ENCODE peak calls at places on chromosomes 3 and 15, in six cellular contexts. L is thoracic aorta, C is testis, O is cardiac muscle cell, N is brain microvascular endothelial cell, H is heart left ventricle. W is an unnamed sample.

GRCh38 chr3:99901200-99901926 is 83.7 kb downstream of the CMSS1 start:
- DNase-seq in O (no peak), C (peak; percentile 33), L (no peak), N (peak; percentile 58), H (no peak), W (no peak)

GRCh38 chr3:195236801-195237570 is 34.0 kb downstream of the XXYLT1 start:
- DNase-seq in N (no peak), L (no peak), C (peak; percentile 10), O (no peak), H (no peak), W (no peak)

GRCh38 chr15:86010891-86011290 is 68.8 kb upstream of the AGBL1 start:
- DNase-seq in L (no peak), H (no peak), N (no peak), O (no peak), C (no peak), W (no peak)

GRCh38 chr15:84817461-84818081 is 415 bp downstream of the ALPK3 start:
- DNase-seq in O (peak; percentile 92), L (no peak), H (no peak), C (no peak), N (no peak), W (no peak)

GRCh38 chr3:115403791-115404190 is 219.5 kb upstream of the GAP43 start:
- DNase-seq in H (no peak), N (no peak), C (no peak), L (no peak), O (peak; percentile 36), W (no peak)

GRCh38 chr3:190266265-190266914 is 55.9 kb downstream of the CLDN1 start:
- DNase-seq in C (no peak), N (no peak), O (no peak), L (no peak), H (no peak), W (no peak)

GRCh38 chr3:152827313-152827712 is 7.6 kb upstream of the P2RY1 start:
- DNase-seq in N (no peak), O (no peak), C (no peak), H (no peak), L (no peak), W (no peak)

GRCh38 chr3:58144478-58145142 is 66.2 kb downstream of the DNASE1L3 start:
- DNase-seq in L (no peak), O (no peak), C (no peak), H (no peak), N (no peak), W (no peak)

GRCh38 chr3:134064081-134064480 is 34.4 kb upstream of the SLCO2A1 start:
- DNase-seq in C (peak; percentile 0), O (no peak), L (no peak), N (no peak), H (no peak), W (no peak)

GRCh38 chr15:27418729-27419128 is 447.7 kb downstream of the GABRG3 start:
- DNase-seq in L (no peak), C (no peak), H (no peak), N (no peak), O (peak; percentile 20), W (no peak)

GRCh38 chr15:53520867-53521525 is 238.5 kb downstream of the WDR72 start:
- DNase-seq in N (no peak), L (no peak), H (no peak), C (no peak), O (no peak), W (no peak)

GRCh38 chr3:193910886-193911738 is 224.8 kb upstream of the HES1 start:
- DNase-seq in O (no peak), L (no peak), H (no peak), C (no peak), N (no peak), W (peak; percentile 35)

GRCh38 chr3:128322030-128323022 is 144.4 kb downstream of the DNAJB8 start:
- DNase-seq in L (no peak), N (peak; percentile 39), C (peak; percentile 71), O (peak; percentile 60), H (peak; percentile 68), W (peak; percentile 44)

GRCh38 chr3:168025076-168025475 is 70.6 kb downstream of the GOLIM4 start:
- DNase-seq in C (no peak), N (no peak), O (no peak), L (no peak), H (no peak), W (no peak)

DNA sequence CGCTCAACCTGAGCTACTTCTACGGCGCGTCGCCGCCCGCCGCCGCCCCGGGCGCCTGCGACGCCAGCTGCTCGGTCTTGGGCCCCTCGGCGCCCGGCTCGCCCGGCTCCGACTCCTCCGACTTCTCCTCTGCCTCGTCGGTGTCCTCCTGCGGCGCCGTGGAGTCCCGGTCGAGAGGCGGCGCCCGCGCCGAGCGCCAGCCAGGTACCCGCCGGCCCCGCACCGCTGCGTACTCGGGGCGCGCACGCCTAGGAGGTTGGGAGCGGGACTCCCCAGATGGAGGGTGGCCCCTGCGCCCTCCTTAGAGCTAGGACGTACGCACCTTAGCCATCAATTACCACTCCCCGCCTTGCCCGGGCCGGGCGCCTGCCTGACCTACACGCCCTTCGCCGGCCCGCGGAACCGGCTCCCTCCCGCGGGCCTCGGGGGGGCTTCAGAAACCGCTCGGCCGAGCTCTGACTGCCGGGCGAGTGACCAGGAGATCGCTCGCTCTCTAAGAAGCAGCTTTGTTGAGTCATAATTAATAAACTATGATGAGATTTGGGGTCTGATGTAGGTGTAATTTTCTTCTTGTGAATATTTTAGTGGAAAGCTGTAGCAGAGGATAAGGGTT is 506 bp downstream of the NFKBIZ start:
- DNase-seq in O (peak; percentile 52), C (peak; percentile 42), H (peak; percentile 56), L (no peak), N (no peak), W (peak; percentile 30)
- TF ChIP-seq CTCF in O (no peak), C (no peak), H (no peak), L (no peak), N (no peak), W (no peak)

GRCh38 chr3:144055604-144056003 is 84.0 kb downstream of the DIPK2A start:
- DNase-seq in C (no peak), L (no peak), N (peak; percentile 27), H (no peak), O (no peak), W (no peak)

GRCh38 chr3:144053121-144053520 is 81.5 kb downstream of the DIPK2A start:
- DNase-seq in N (peak; percentile 18), C (no peak), L (no peak), O (no peak), H (no peak), W (no peak)

GRCh38 chr3:144052275-144052674 is 80.7 kb downstream of the DIPK2A start:
- DNase-seq in C (no peak), O (no peak), L (no peak), H (no peak), N (no peak), W (no peak)

GRCh38 chr3:144051211-144051610 is 79.6 kb downstream of the DIPK2A start:
- DNase-seq in H (no peak), O (no peak), N (no peak), C (no peak), L (no peak), W (no peak)

DNA sequence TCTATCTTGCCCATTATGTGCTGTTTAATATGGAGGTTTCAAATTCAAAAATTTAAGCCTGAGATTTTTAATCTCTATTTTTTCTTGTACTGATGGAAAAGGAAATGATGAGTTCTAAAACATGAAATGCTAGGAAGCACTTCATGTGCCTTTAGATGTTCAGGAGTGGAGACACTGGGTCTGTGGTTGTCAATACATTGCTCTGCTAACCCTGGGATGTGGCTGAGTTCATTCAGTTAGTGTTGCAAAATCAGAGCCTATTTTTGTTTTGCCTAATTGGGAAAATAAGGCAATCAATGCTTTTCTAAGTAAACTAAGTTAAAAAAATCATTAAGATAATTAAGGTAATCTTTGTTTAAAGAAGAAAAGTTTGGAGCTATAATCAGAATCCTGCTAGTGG is 83.1 kb downstream of the DIPK2A start:
- DNase-seq in C (no peak), H (no peak), L (no peak), O (no peak), N (no peak), W (no peak)
- H3K4me3 ChIP-seq in C (no peak overlapping the region), H (no peak overlapping the region), L (no peak overlapping the region), O (no peak overlapping the region), N (no peak overlapping the region), W (no peak overlapping the region)

DNA sequence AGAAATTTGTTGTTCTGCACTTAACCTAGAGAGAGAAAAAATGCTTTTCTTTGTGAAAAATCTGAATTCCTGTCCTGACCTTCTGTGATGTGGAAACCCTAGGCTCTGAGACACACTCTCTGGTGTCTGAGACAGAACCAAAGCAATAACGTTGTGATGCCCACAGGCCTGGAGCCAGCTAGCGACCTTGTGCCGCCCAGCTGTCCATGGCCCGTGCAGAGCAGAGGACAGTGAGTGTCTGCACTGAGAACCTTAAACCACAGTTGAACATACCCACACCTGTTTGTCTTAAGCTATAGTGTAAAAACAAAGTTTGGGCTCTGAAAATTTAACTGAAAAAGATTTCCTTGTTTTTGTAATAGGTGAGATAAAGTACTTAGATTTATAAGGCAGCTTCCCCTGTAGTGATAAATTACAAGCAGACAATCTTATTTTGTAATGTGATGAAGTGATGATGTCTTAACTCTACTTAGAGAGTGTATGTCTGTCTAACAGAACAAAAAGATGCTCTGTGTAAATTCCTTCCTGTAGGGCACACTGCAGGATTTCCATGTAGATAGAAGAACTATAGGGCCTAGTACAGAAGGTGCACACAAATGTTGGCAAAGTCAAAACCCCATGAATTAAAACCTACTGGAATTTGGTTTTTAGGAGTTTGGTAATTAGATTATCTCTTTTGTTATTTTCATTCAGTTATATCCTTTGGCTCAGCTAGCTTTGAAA is 62.7 kb downstream of the SNRK start:
- DNase-seq in L (no peak), N (no peak), H (no peak), C (no peak), O (no peak), W (no peak)
- TF ChIP-seq CTCF in L (no peak), N (no peak), H (no peak), C (no peak), O (no peak), W (no peak)

DNA sequence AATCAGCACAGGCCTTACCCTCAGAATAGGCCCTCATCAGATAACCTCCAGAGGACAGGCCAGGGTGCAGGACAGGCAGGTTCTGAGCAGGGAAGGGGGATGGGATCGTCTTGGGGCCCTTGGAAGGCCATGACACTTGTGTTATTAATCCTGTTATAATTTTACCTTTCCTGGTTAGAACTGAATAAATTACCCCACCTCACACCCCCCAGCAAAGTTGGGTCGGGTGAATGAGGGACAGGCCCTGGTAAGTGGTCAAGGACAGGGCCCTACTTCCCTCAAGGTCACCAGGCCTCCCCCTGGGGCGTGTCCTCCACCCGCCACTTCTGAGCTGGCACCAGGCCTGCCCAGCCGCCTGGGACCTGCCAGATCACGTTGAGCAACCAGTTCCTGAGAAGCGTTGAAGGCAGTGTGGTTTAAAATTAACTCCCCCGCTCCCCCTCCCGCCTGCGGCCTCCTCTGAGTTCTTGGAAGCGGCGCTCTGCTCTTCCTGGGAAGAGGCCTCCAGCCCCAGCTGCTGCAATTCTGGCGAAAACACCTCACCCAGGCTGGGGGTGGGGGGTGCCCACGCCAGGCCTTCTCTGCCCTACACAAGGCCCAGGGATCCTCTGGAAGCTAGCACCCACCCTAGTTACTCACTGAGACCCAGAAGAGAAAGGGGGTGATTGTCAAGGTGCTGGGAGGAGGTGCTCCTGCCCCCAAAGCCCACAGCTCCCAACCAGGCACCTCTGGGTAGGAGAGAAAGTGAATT is 10.6 kb downstream of the CISH start:
- DNase-seq in O (peak; percentile 91), N (peak; percentile 89), H (peak; percentile 98), L (peak; percentile 87), C (peak; percentile 95), W (peak; percentile 99)
- H3K4me3 ChIP-seq in O (no peak overlapping the region), N (no peak overlapping the region), H (peak overlapping the region; percentile 22), L (peak overlapping the region; percentile 65), C (no peak overlapping the region), W (no peak overlapping the region)